ENCODE peak calls at places on chromosomes 1 and 21, in seven cellular contexts. D is AG09319, C is activated B cell treated with CpG ODN at 0.5 μM for 24 hours, K is lower lobe of right lung, S is Calu3, T is fibroblast of lung, O is choroid plexus epithelial cell. J is an unnamed sample.

GRCh38 chr1:210758761-210759160 is 375.2 kb downstream of the KCNH1 start:
- DNase-seq in D (no peak), C (no peak), K (no peak), S (no peak), T (peak), O (no peak), J (no peak)

GRCh38 chr1:53047737-53048344 is 14.2 kb upstream of the PODN start:
- DNase-seq in D (peak), C (no peak), K (no peak), S (no peak), T (peak), O (peak), J (no peak)

GRCh38 chr1:33918368-33918767 is 54.5 kb downstream of the HMGB4 start:
- DNase-seq in D (no peak), C (no peak), K (no peak), S (no peak), T (peak), O (peak), J (no peak)

GRCh38 chr1:207698822-207699483 is 52.9 kb upstream of the CD46 start:
- DNase-seq in D (no peak), C (no peak), K (no peak), S (peak), T (peak), O (peak), J (no peak)

GRCh38 chr1:70458120-70458519 is 47.1 kb downstream of the CTH start:
- DNase-seq in D (no peak), C (no peak), K (no peak), S (no peak), T (no peak), O (no peak), J (no peak)

GRCh38 chr1:205350626-205351235 is 6.0 kb downstream of the KLHDC8A start:
- DNase-seq in D (no peak), C (no peak), K (no peak), S (no peak), T (no peak), O (no peak), J (no peak)

GRCh38 chr1:172601046-172601630 is 57.8 kb upstream of the FASLG start:
- DNase-seq in D (no peak), C (no peak), K (no peak), S (no peak), T (no peak), O (no peak), J (no peak)

GRCh38 chr1:47471163-47471562 is 33.3 kb downstream of the FOXD2 start:
- DNase-seq in D (peak), C (no peak), K (no peak), S (no peak), T (no peak), O (no peak), J (no peak)

GRCh38 chr1:227429447-227430359 is 111.4 kb upstream of the CDC42BPA start:
- DNase-seq in D (no peak), C (no peak), K (no peak), S (no peak), T (peak), O (peak), J (no peak)

GRCh38 chr1:21766210-21766609 is 16.7 kb downstream of the USP48 start:
- DNase-seq in D (no peak), C (no peak), K (no peak), S (no peak), T (no peak), O (no peak), J (no peak)

GRCh38 chr1:110053557-110054428 is 16.7 kb downstream of the ALX3 start:
- DNase-seq in D (no peak), C (peak), K (peak), S (peak), T (no peak), O (peak), J (no peak)

GRCh38 chr1:192580351-192580962 is 4.9 kb downstream of the RGS1 start:
- DNase-seq in D (peak), C (no peak), K (no peak), S (peak), T (peak), O (peak), J (no peak)

GRCh38 chr21:40015818-40016217 is 148.6 kb downstream of the PCP4 start:
- DNase-seq in D (no peak), C (no peak), K (no peak), S (no peak), T (no peak), O (no peak), J (no peak)

GRCh38 chr1:178096421-178096820 is 2.5 kb downstream of the RASAL2 start:
- DNase-seq in D (no peak), C (no peak), K (no peak), S (no peak), T (peak), O (peak), J (no peak)

GRCh38 chr1:177912991-177913390 is 56.9 kb downstream of the SEC16B start:
- DNase-seq in D (no peak), C (no peak), K (no peak), S (no peak), T (peak), O (no peak), J (no peak)

GRCh38 chr21:43940329-43940653 is 71.8 kb upstream of the TRAPPC10 start:
- DNase-seq in D (no peak), C (no peak), K (no peak), S (no peak), T (no peak), O (no peak), J (no peak)

GRCh38 chr21:43937898-43938309 is 72.9 kb downstream of the AGPAT3 start:
- DNase-seq in D (no peak), C (no peak), K (no peak), S (no peak), T (no peak), O (no peak), J (no peak)

GRCh38 chr21:43940672-43941071 is 71.4 kb upstream of the TRAPPC10 start:
- DNase-seq in D (no peak), C (no peak), K (no peak), S (no peak), T (no peak), O (no peak), J (no peak)

GRCh38 chr21:43938751-43939442 is 73.2 kb upstream of the TRAPPC10 start:
- DNase-seq in D (no peak), C (peak), K (peak), S (peak), T (peak), O (peak), J (peak)

GRCh38 chr21:43939443-43940328 is 72.4 kb upstream of the TRAPPC10 start:
- DNase-seq in D (no peak), C (no peak), K (no peak), S (no peak), T (no peak), O (no peak), J (no peak)
- TF ChIP-seq CTCF in D (no peak), C (no peak), K (no peak), S (no peak), T (no peak), O (no peak), J (peak)

GRCh38 chr1:15154480-15155036 is 1.0 kb downstream of the TMEM51 start:
- DNase-seq in D (no peak), C (no peak), K (peak), S (peak), T (peak), O (peak), J (no peak)

GRCh38 chr1:15153184-15153841 is at the start of gene TMEM51:
- DNase-seq in D (no peak), C (no peak), K (peak), S (peak), T (peak), O (peak), J (no peak)

GRCh38 chr1:15152318-15153183 is 996 bp upstream of the TMEM51 start:
- DNase-seq in D (peak), C (no peak), K (peak), S (peak), T (peak), O (peak), J (peak)

GRCh38 chr1:15155191-15155590 is 1.6 kb downstream of the TMEM51 start:
- DNase-seq in D (no peak), C (no peak), K (no peak), S (no peak), T (no peak), O (no peak), J (no peak)

DNA sequence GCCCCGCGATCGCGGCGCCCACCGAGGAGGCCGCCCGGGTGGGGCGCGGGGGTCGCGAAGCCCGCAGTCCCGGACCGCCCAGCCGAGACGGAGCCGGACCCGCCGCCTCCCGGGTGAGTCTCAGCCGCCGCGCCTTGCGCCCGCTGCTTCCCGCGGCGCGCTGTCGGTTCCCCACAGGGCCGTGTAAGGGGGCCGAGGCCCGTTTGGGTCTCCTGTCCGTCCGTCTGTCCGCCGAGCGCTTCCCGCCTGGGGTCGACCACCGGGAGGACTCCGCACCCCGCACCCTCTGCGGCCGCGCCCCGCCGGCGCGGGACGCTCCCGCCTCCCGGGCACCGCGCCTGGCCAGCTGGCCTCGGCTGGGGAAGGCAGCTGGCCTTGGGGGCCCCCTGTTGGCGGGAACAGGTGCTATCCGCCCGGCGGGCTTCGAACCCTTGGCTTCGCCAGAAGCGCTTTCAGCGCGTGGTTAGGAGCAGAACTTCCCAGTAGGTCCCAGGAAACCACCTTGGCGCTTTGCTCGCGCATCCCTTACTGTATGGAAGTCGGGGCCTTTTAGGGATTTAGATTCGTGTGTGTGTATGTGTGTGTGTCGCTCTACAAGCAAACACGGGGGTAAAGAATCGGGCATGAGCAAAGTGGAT is 414 bp downstream of the TMEM51 start:
- DNase-seq in D (no peak), C (peak), K (peak), S (peak), T (peak), O (peak), J (no peak)
- TF ChIP-seq CTCF in D (peak), C (no peak), K (peak), S (peak), T (peak), O (peak), J (peak)

GRCh38 chr1:117093091-117093534 is 28.4 kb downstream of the TRIM45 start:
- DNase-seq in D (peak), C (no peak), K (no peak), S (no peak), T (peak), O (peak), J (no peak)

GRCh38 chr1:117096871-117097842 is 24.4 kb downstream of the TRIM45 start:
- DNase-seq in D (peak), C (no peak), K (no peak), S (no peak), T (peak), O (peak), J (no peak)

GRCh38 chr1:117095237-117095636 is 26.3 kb downstream of the TRIM45 start:
- DNase-seq in D (peak), C (no peak), K (no peak), S (no peak), T (peak), O (no peak), J (no peak)

GRCh38 chr1:117092594-117092993 is 29.0 kb downstream of the TRIM45 start:
- DNase-seq in D (no peak), C (no peak), K (no peak), S (no peak), T (no peak), O (no peak), J (no peak)

GRCh38 chr1:117093870-117094621 is 27.5 kb downstream of the TRIM45 start:
- DNase-seq in D (no peak), C (no peak), K (no peak), S (peak), T (peak), O (peak), J (no peak)
- TF ChIP-seq CTCF in D (peak), C (no peak), K (no peak), S (no peak), T (peak), O (peak), J (peak)

GRCh38 chr1:209513226-209513625 is 70.3 kb upstream of the CAMK1G start:
- DNase-seq in D (peak), C (no peak), K (no peak), S (peak), T (peak), O (peak), J (no peak)
- TF ChIP-seq CTCF in D (peak), C (no peak), K (peak), S (peak), T (peak), O (peak), J (peak)

GRCh38 chr1:42957229-42957879 is 1.3 kb downstream of the SLC2A1 start:
- DNase-seq in D (no peak), C (no peak), K (no peak), S (no peak), T (no peak), O (no peak), J (no peak)

GRCh38 chr1:42958488-42959317 is at the start of gene SLC2A1:
- DNase-seq in D (no peak), C (peak), K (peak), S (peak), T (peak), O (peak), J (peak)

GRCh38 chr1:42955311-42956063 is 3.2 kb downstream of the SLC2A1 start:
- DNase-seq in D (no peak), C (no peak), K (no peak), S (no peak), T (no peak), O (no peak), J (no peak)

GRCh38 chr1:42956739-42957138 is 1.9 kb downstream of the SLC2A1 start:
- DNase-seq in D (no peak), C (no peak), K (no peak), S (no peak), T (no peak), O (no peak), J (no peak)

GRCh38 chr1:42957880-42958487 is 684 bp downstream of the SLC2A1 start:
- DNase-seq in D (no peak), C (peak), K (no peak), S (peak), T (peak), O (no peak), J (no peak)
- TF ChIP-seq CTCF in D (no peak), C (no peak), K (no peak), S (no peak), T (no peak), O (no peak), J (no peak)

DNA sequence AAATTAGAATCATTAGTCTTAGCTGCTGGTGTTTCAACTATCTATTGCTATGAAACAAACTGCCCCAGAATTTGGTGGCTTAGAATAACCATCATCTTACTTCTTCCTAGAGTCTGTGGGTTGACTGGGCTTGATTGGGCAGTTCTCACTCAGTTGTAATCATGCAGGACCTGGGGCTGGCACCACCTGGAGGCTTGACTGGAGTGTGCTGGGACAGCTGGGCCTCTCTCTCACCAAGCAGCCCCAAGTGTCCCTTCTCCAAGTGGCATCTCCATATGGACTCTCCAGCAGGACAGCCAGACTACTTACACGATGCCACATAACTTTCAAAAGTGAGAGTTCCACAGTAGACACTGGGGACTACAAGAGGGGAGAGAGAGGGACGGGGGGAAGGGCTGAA is 140.3 kb upstream of the ATP1B1 start:
- DNase-seq in D (no peak), C (no peak), K (no peak), S (no peak), T (no peak), O (no peak), J (no peak)
- TF ChIP-seq CTCF in D (no peak), C (no peak), K (no peak), S (no peak), T (no peak), O (no peak), J (no peak)

GRCh38 chr1:32374193-32374592 is 11.9 kb downstream of the TSSK3 start:
- DNase-seq in D (no peak), C (no peak), K (no peak), S (no peak), T (no peak), O (no peak), J (no peak)

GRCh38 chr1:32367912-32368635 is 5.7 kb downstream of the TSSK3 start:
- DNase-seq in D (no peak), C (no peak), K (no peak), S (no peak), T (no peak), O (no peak), J (no peak)

GRCh38 chr1:32377541-32378220 is 15.3 kb downstream of the TSSK3 start:
- DNase-seq in D (no peak), C (no peak), K (no peak), S (no peak), T (no peak), O (no peak), J (no peak)

GRCh38 chr1:32376199-32376598 is 13.9 kb downstream of the TSSK3 start:
- DNase-seq in D (no peak), C (no peak), K (no peak), S (no peak), T (no peak), O (no peak), J (no peak)

DNA sequence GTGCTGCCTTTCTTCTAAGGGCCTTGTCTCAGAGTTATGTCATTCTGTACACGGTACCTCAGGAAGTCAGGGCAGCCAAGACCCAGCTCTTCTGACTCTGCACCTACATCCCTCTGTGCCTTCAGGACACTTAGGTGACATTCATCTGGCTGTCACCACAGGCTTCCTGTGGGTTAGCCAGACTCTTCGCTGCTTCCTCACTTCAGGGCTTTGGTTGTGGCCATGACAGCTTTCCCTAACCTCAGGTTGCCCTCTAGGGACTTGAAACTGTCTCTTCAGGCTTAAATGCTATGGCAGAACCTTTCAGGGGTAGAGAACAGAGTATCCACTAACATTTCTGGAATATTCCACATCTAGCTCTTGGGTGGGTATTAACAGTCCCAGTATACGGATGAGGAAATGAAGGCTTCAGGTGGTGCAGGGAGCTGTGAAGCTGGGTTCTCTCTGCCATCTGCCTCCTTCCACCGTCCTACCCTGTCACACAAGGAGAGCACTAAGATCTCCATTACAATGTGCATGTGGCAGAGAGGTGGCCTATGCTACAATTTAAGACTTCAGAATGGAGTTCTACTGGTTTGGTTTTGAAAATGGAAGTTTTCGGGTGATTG is 9.9 kb downstream of the TSSK3 start:
- DNase-seq in D (no peak), C (no peak), K (no peak), S (no peak), T (no peak), O (no peak), J (peak)
- TF ChIP-seq CTCF in D (no peak), C (no peak), K (no peak), S (no peak), T (no peak), O (peak), J (peak)